ENCODE peak calls at places on chromosomes 6 and 20, in five cellular contexts. D is AG04450, P is uterus, J is GM04504, Y is A549. W is an unnamed sample.

GRCh38 chr6:121652726-121653623 is 217.5 kb downstream of the GJA1 start:
- DNase-seq in D (peak; percentile 63), P (peak; percentile 64), J (peak; percentile 75), Y (peak; percentile 2), W (no peak)

GRCh38 chr6:22556298-22556697 is 13.1 kb upstream of the HDGFL1 start:
- DNase-seq in D (no peak), P (peak; percentile 22), J (no peak), Y (no peak), W (no peak)

GRCh38 chr6:137933696-137934095 is 66.6 kb downstream of the TNFAIP3 start:
- DNase-seq in D (peak; percentile 23), P (no peak), J (peak; percentile 86), Y (no peak), W (no peak)

GRCh38 chr20:50891138-50891537 is 40.1 kb downstream of the ADNP start:
- DNase-seq in D (no peak), P (no peak), J (no peak), Y (no peak), W (no peak)

GRCh38 chr6:2733736-2734480 is 16.8 kb downstream of the MYLK4 start:
- DNase-seq in D (no peak), P (no peak), J (no peak), Y (no peak), W (no peak)

GRCh38 chr6:47922391-47922790 is 140.6 kb downstream of the OPN5 start:
- DNase-seq in D (no peak), P (no peak), J (no peak), Y (no peak), W (no peak)

GRCh38 chr6:32196682-32197616 is 4.5 kb upstream of the GPSM3 start:
- DNase-seq in D (no peak), P (peak; percentile 64), J (no peak), Y (no peak), W (no peak)

GRCh38 chr6:11251553-11252358 is 19.3 kb upstream of the NEDD9 start:
- DNase-seq in D (no peak), P (peak; percentile 89), J (no peak), Y (no peak), W (no peak)

W was measured in CD8-positive, alpha-beta T cell.